ENCODE peak calls at places on chromosomes 5 and 9, in seven cellular contexts. U is HepG2; D is osteoblast; N is activated T-cell treated with anti-CD3 and anti-CD28 coated beads, Interleukin-2, amount 50 U/mL, for 4 hours; T is A549; Z is activated B cell treated with CpG ODN at 0.5 μM for 24 hours; K is stimulated activated naive B cell treated with anti-CD40 and anti-IgM and Interleukin-4, amounts not matched to agents 10 μg/mL and 1 μg/mL and 100 μg/mL, for 72 hours. A is an unnamed sample.

GRCh38 chr5:93594591-93595419 is 11.8 kb downstream of the NR2F1 start:
- DNase-seq in Z (no peak), K (no peak), N (no peak), D (no peak), U (no peak), T (no peak), A (no peak)

GRCh38 chr5:151534345-151534744 is 56.8 kb downstream of the FAT2 start:
- DNase-seq in Z (no peak), D (no peak), N (no peak), T (no peak), K (no peak), U (no peak), A (no peak)

GRCh38 chr5:16791036-16791705 is 144.9 kb downstream of the MYO10 start:
- DNase-seq in T (peak; percentile 64), K (no peak), D (peak; percentile 83), Z (no peak), N (no peak), U (peak; percentile 36), A (no peak)

GRCh38 chr9:110248361-110248760 is 7.9 kb downstream of the TXN start:
- DNase-seq in N (no peak), Z (no peak), T (no peak), D (no peak), U (no peak), K (no peak), A (no peak)

GRCh38 chr5:166083183-166083959 is 2208.1 kb upstream of the WWC1 start:
- DNase-seq in T (no peak), D (no peak), K (no peak), U (no peak), Z (no peak), N (no peak), A (no peak)

GRCh38 chr9:93730643-93731042 is 154.3 kb downstream of the PHF2 start:
- DNase-seq in T (no peak), K (no peak), D (no peak), N (no peak), Z (no peak), U (no peak), A (no peak)

GRCh38 chr5:33556330-33557328 is 115.9 kb downstream of the TARS1 start:
- DNase-seq in D (no peak), T (peak; percentile 7), Z (no peak), N (no peak), K (no peak), U (peak; percentile 7), A (no peak)

GRCh38 chr5:171470420-171470819 is 51.0 kb downstream of the FGF18 start:
- DNase-seq in U (no peak), T (no peak), N (no peak), D (no peak), K (no peak), Z (no peak), A (no peak)

GRCh38 chr5:10746711-10747110 is 14.3 kb downstream of the DAP start:
- DNase-seq in D (no peak), U (no peak), K (no peak), T (no peak), N (no peak), Z (no peak), A (no peak)

GRCh38 chr9:89354471-89354870 is 36.2 kb downstream of the SECISBP2 start:
- DNase-seq in N (no peak), T (no peak), Z (no peak), K (no peak), D (no peak), U (no peak), A (no peak)

GRCh38 chr9:113808391-113809191 is 67.5 kb upstream of the ZNF618 start:
- DNase-seq in T (peak; percentile 50), N (no peak), U (no peak), K (no peak), D (peak; percentile 58), Z (no peak), A (no peak)

GRCh38 chr5:4068171-4068570 is 472.5 kb downstream of the IRX1 start:
- DNase-seq in K (no peak), N (no peak), T (no peak), D (no peak), U (no peak), Z (no peak), A (no peak)

GRCh38 chr5:64074533-64074932 is 91.1 kb upstream of the RNF180 start:
- DNase-seq in Z (no peak), T (peak; percentile 49), U (peak; percentile 21), K (no peak), N (no peak), D (no peak), A (peak; percentile 3)

GRCh38 chr5:35152733-35153132 is 77.6 kb downstream of the PRLR start:
- DNase-seq in N (no peak), T (no peak), K (no peak), U (no peak), Z (no peak), D (no peak), A (no peak)

GRCh38 chr9:128636024-128636390 is 20.6 kb downstream of the DYNC2I2 start:
- DNase-seq in K (no peak), U (peak; percentile 81), N (no peak), Z (no peak), D (no peak), T (peak; percentile 87), A (no peak)

GRCh38 chr5:133993152-133993548 is 11.6 kb downstream of the VDAC1 start:
- DNase-seq in Z (no peak), D (peak; percentile 91), K (no peak), N (no peak), T (no peak), U (no peak), A (no peak)

GRCh38 chr5:35771321-35771720 is 85.4 kb upstream of the IL7R start:
- DNase-seq in K (no peak), Z (no peak), T (no peak), D (no peak), U (no peak), N (no peak), A (no peak)

GRCh38 chr5:100311811-100312210 is 223.4 kb upstream of the FAM174A start:
- DNase-seq in U (no peak), D (no peak), Z (no peak), T (peak; percentile 9), K (no peak), N (no peak), A (no peak)

GRCh38 chr5:110965773-110966581 is 105.5 kb upstream of the TSLP start:
- DNase-seq in K (no peak), U (no peak), N (no peak), Z (no peak), D (no peak), T (no peak), A (no peak)

GRCh38 chr9:136773386-136774044 is 9.2 kb upstream of the LCN15 start:
- DNase-seq in U (peak; percentile 41), T (peak; percentile 65), N (no peak), Z (no peak), K (peak; percentile 55), D (peak; percentile 87), A (no peak)

GRCh38 chr9:13279284-13280162 is at the start of gene MPDZ:
- DNase-seq in N (no peak), U (peak; percentile 31), T (peak; percentile 77), D (peak; percentile 96), K (no peak), Z (no peak), A (no peak)

GRCh38 chr5:142960309-142960696 is 190.1 kb downstream of the ARHGAP26 start:
- DNase-seq in K (no peak), T (peak; percentile 85), U (peak; percentile 44), N (no peak), Z (no peak), D (no peak), A (no peak)

A was measured in GM18507.